ENCODE peak calls at places on chromosomes 1 and 21, in seven cellular contexts. H is GM13977, A is mucosa of descending colon, J is RWPE1, W is hepatocyte, N is IMR-90, C is fibroblast of mammary gland. E is an unnamed sample.
A peak's percentile ranks its signal among the peaks of the same experiment; 100 is the strongest.

GRCh38 chr1:180929389-180929788 is 16.7 kb downstream of the KIAA1614 start:
- DNase-seq in H (no peak), A (no peak), W (no peak), C (no peak), J (no peak), N (no peak), E (no peak)

GRCh38 chr1:9384751-9385245 is 92.1 kb downstream of the SPSB1 start:
- DNase-seq in N (no peak), J (peak; percentile 22), A (no peak), W (peak; percentile 35), C (no peak), H (no peak), E (no peak)

GRCh38 chr21:33029512-33029921 is 3.8 kb downstream of the OLIG2 start:
- DNase-seq in J (no peak), C (no peak), N (no peak), W (no peak), A (no peak), H (peak; percentile 22), E (no peak)

GRCh38 chr1:2003564-2004131 is at the start of gene CFAP74:
- DNase-seq in J (no peak), N (peak; percentile 18), A (no peak), H (no peak), W (peak; percentile 76), C (peak; percentile 27), E (no peak)

GRCh38 chr1:156356875-156357534 is 12.0 kb upstream of the RHBG start:
- DNase-seq in N (no peak), H (peak; percentile 88), W (peak; percentile 87), J (peak; percentile 89), C (no peak), A (peak; percentile 66), E (no peak)

GRCh38 chr1:232111616-232112015 is 485.0 kb downstream of the DISC1 start:
- DNase-seq in A (no peak), W (no peak), N (no peak), J (no peak), C (no peak), H (no peak), E (no peak)

GRCh38 chr1:106290805-106291537 is 765.5 kb upstream of the PRMT6 start:
- DNase-seq in C (no peak), N (no peak), J (no peak), W (no peak), H (no peak), A (no peak), E (no peak)

GRCh38 chr21:17607684-17608083 is 5.0 kb downstream of the BTG3 start:
- DNase-seq in C (no peak), J (no peak), N (no peak), A (peak; percentile 27), H (no peak), W (no peak), E (no peak)

GRCh38 chr21:19322360-19322759 is 918.8 kb upstream of the TMPRSS15 start:
- DNase-seq in A (no peak), H (no peak), N (no peak), W (no peak), J (no peak), C (peak; percentile 0), E (no peak)

GRCh38 chr1:193520472-193520871 is 334.1 kb upstream of the B3GALT2 start:
- DNase-seq in C (no peak), W (no peak), J (no peak), A (no peak), H (no peak), N (no peak), E (no peak)

GRCh38 chr1:117671781-117672501 is 66.1 kb downstream of the TENT5C start:
- DNase-seq in H (no peak), J (no peak), A (peak; percentile 66), W (peak; percentile 59), N (no peak), C (peak; percentile 40), E (no peak)

GRCh38 chr1:26020390-26020789 is 1.2 kb upstream of the EXTL1 start:
- DNase-seq in N (peak; percentile 58), W (no peak), J (no peak), A (no peak), H (no peak), C (peak; percentile 26), E (peak; percentile 78)

GRCh38 chr1:191592907-191593306 is 565.4 kb upstream of the RGS18 start:
- DNase-seq in H (no peak), N (no peak), J (no peak), A (no peak), W (no peak), C (no peak), E (no peak)

GRCh38 chr1:154729031-154729442 is 121.1 kb upstream of the ADAR start:
- DNase-seq in A (no peak), W (no peak), J (no peak), N (peak; percentile 61), H (no peak), C (peak; percentile 73), E (no peak)

GRCh38 chr1:24862775-24863483 is 67.1 kb downstream of the RUNX3 start:
- DNase-seq in C (no peak), J (no peak), N (no peak), H (no peak), A (no peak), W (no peak), E (no peak)

GRCh38 chr1:110765640-110766335 is 91.0 kb upstream of the KCNA3 start:
- DNase-seq in A (peak; percentile 17), W (peak; percentile 65), N (peak; percentile 62), C (peak; percentile 57), J (peak; percentile 56), H (peak; percentile 61), E (peak; percentile 49)

GRCh38 chr1:62285984-62286481 is 33.2 kb downstream of the KANK4 start:
- DNase-seq in C (no peak), J (no peak), H (no peak), A (no peak), W (no peak), N (no peak), E (no peak)

GRCh38 chr21:32131960-32132359 is 146.9 kb downstream of the MIS18A start:
- DNase-seq in J (no peak), A (no peak), N (peak; percentile 43), W (peak; percentile 43), H (no peak), C (peak; percentile 64), E (no peak)

GRCh38 chr1:224510880-224511645 is 76.5 kb upstream of the WDR26 start:
- DNase-seq in W (no peak), H (no peak), C (no peak), N (peak; percentile 73), A (no peak), J (no peak), E (peak; percentile 28)

GRCh38 chr1:221714227-221715116 is 27.4 kb downstream of the DUSP10 start:
- DNase-seq in A (no peak), C (no peak), N (no peak), W (no peak), J (no peak), H (no peak), E (no peak)

GRCh38 chr1:66402194-66402593 is 131.8 kb upstream of the SGIP1 start:
- DNase-seq in W (no peak), A (peak; percentile 32), C (peak; percentile 90), J (no peak), H (peak; percentile 47), N (no peak), E (no peak)

GRCh38 chr1:160359559-160360226 is 7.2 kb upstream of the NHLH1 start:
- DNase-seq in N (peak; percentile 32), W (no peak), C (peak; percentile 63), J (no peak), A (no peak), H (no peak), E (no peak)

GRCh38 chr21:38142226-38142625 is 114.6 kb upstream of the KCNJ15 start:
- DNase-seq in J (no peak), W (no peak), C (no peak), A (no peak), N (no peak), H (no peak), E (no peak)

GRCh38 chr1:172040466-172040865 is 199.2 kb downstream of the DNM3 start:
- DNase-seq in W (no peak), C (peak; percentile 31), H (no peak), J (peak; percentile 84), A (no peak), N (peak; percentile 58), E (peak; percentile 79)

GRCh38 chr1:172041102-172041501 is 199.8 kb downstream of the DNM3 start:
- DNase-seq in J (no peak), C (no peak), A (no peak), N (no peak), H (no peak), W (no peak), E (no peak)

DNA sequence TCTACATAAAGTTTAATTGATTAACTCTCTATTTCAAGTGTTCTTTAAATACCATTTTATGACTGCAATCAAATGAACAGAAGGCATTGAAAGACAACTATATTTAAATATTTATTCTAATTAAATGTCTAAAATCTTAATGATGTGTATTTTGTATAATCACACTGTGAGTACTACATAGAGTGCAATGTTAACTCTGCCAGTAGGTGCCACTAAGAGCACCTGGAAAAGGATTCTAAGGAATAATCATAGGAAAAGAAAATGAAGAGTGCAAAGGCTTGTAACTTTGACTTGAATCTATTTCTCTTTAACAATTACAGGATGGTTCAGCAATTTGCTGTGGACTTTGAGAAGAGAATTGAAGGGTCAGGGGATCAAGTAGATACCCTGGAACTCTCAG is 200.4 kb downstream of the DNM3 start:
- DNase-seq in C (peak; percentile 49), W (peak; percentile 38), J (peak; percentile 8), N (peak; percentile 30), A (peak; percentile 13), H (no peak), E (peak; percentile 25)
- TF ChIP-seq CTCF in C (peak; percentile 53), W (peak; percentile 70), J (peak; percentile 16), N (peak; percentile 61), A (no peak), H (no peak), E (peak; percentile 71)

GRCh38 chr1:206727981-206728380 is 42.6 kb upstream of the IL19 start:
- DNase-seq in A (no peak), C (no peak), W (no peak), N (no peak), H (no peak), J (no peak), E (no peak)

GRCh38 chr1:206725053-206725963 is 40.6 kb downstream of the MAPKAPK2 start:
- DNase-seq in W (peak; percentile 57), H (peak; percentile 78), A (peak; percentile 62), N (peak; percentile 51), J (no peak), C (peak; percentile 70), E (peak; percentile 39)

GRCh38 chr1:206722751-206723499 is 38.2 kb downstream of the MAPKAPK2 start:
- DNase-seq in C (peak; percentile 89), A (no peak), N (no peak), H (no peak), W (no peak), J (no peak), E (no peak)

GRCh38 chr1:206721454-206721853 is 36.7 kb downstream of the MAPKAPK2 start:
- DNase-seq in N (no peak), A (no peak), C (no peak), J (no peak), H (no peak), W (no peak), E (no peak)

GRCh38 chr1:206723500-206724472 is 39.1 kb downstream of the MAPKAPK2 start:
- DNase-seq in N (peak; percentile 86), C (peak; percentile 97), J (peak; percentile 92), A (no peak), H (no peak), W (peak; percentile 45), E (peak; percentile 46)
- TF ChIP-seq CTCF in N (no peak), C (no peak), J (no peak), A (no peak), H (no peak), W (no peak), E (no peak)

GRCh38 chr1:41015281-41015680 is 6.2 kb downstream of the SLFNL1 start:
- DNase-seq in J (no peak), A (no peak), C (no peak), H (no peak), N (no peak), W (no peak), E (no peak)
- TF ChIP-seq CTCF in J (no peak), A (no peak), C (no peak), H (no peak), N (no peak), W (no peak), E (no peak)

GRCh38 chr1:34696230-34696629 is 58.6 kb upstream of the GJB5 start:
- DNase-seq in C (peak; percentile 11), W (no peak), A (no peak), J (peak; percentile 60), H (no peak), N (no peak), E (peak; percentile 17)
- TF ChIP-seq CTCF in C (no peak), W (no peak), A (no peak), J (no peak), H (no peak), N (no peak), E (peak; percentile 13)